ENCODE peak calls at places on chromosomes 16 and 17, in four cellular contexts. Z, X, R and I are unnamed samples.

GRCh38 chr17:82267575-82268379 is 5.7 kb downstream of the CSNK1D start:
- DNase-seq in Z (peak), X (no peak), R (peak), I (no peak)

GRCh38 chr17:55272711-55273578 is 8.2 kb downstream of the HLF start:
- DNase-seq in Z (no peak), X (no peak), R (no peak), I (no peak)

GRCh38 chr17:40909351-40909750 is 24.3 kb upstream of the KRT20 start:
- DNase-seq in Z (peak), X (peak), R (peak), I (peak)

GRCh38 chr17:67050476-67051154 is 6.3 kb downstream of the CACNG1 start:
- DNase-seq in Z (no peak), X (no peak), R (no peak), I (no peak)

GRCh38 chr16:86038923-86039310 is 140.0 kb downstream of the IRF8 start:
- DNase-seq in Z (no peak), X (no peak), R (no peak), I (no peak)

GRCh38 chr17:74429604-74430384 is 2.1 kb upstream of the GPRC5C start:
- DNase-seq in Z (no peak), X (no peak), R (no peak), I (no peak)

GRCh38 chr16:64964126-64964540 is 157.7 kb downstream of the CDH11 start:
- DNase-seq in Z (no peak), X (no peak), R (peak), I (no peak)

GRCh38 chr16:83336630-83337029 is 471.1 kb upstream of the HSBP1 start:
- DNase-seq in Z (no peak), X (no peak), R (peak), I (no peak)

GRCh38 chr17:4087911-4088693 is 54.7 kb downstream of the ZZEF1 start:
- DNase-seq in Z (no peak), X (no peak), R (no peak), I (no peak)

GRCh38 chr17:39668141-39668924 is at the start of gene PNMT:
- DNase-seq in Z (peak), X (peak), R (peak), I (peak)